ENCODE peak calls at places on chromosomes 4 and X, in nine cellular contexts. One of them, this sample, is unnamed.

GRCh38 chr4:7759635-7760034 is 180.0 kb downstream of the AFAP1 start:
- DNase-seq in activated CD4-positive, CD25-positive, alpha-beta regulatory T cell treated with anti-CD3 and anti-CD28 coated beads, Interleukin-2, amount 50 U/mL, for 72 hours: no peak
- DNase-seq in cerebellar cortex: no peak
- DNase-seq in neural crest cell: no peak
- DNase-seq in NCI-H1417: no peak
- DNase-seq in left colon: no peak
- DNase-seq in H4: no peak
- DNase-seq in fibroblast of the conjunctiva: no peak
- DNase-seq in memory B cell: no peak
- DNase-seq in this sample: no peak

GRCh38 chr4:498328-498919 is 532 bp downstream of the ZNF721 start:
- DNase-seq in activated CD4-positive, CD25-positive, alpha-beta regulatory T cell treated with anti-CD3 and anti-CD28 coated beads, Interleukin-2, amount 50 U/mL, for 72 hours: no peak
- DNase-seq in cerebellar cortex: peak
- DNase-seq in memory B cell: no peak
- DNase-seq in fibroblast of the conjunctiva: no peak
- DNase-seq in left colon: no peak
- DNase-seq in NCI-H1417: peak
- DNase-seq in neural crest cell: no peak
- DNase-seq in H4: no peak
- DNase-seq in this sample: no peak

GRCh38 chr4:123419885-123420743 is 23.5 kb downstream of the SPRY1 start:
- DNase-seq in fibroblast of the conjunctiva: no peak
- DNase-seq in NCI-H1417: peak
- DNase-seq in cerebellar cortex: peak
- DNase-seq in left colon: no peak
- DNase-seq in activated CD4-positive, CD25-positive, alpha-beta regulatory T cell treated with anti-CD3 and anti-CD28 coated beads, Interleukin-2, amount 50 U/mL, for 72 hours: no peak
- DNase-seq in neural crest cell: no peak
- DNase-seq in H4: no peak
- DNase-seq in memory B cell: no peak
- DNase-seq in this sample: no peak

GRCh38 chr4:133245226-133245625 is 96.1 kb downstream of the PCDH10 start:
- DNase-seq in left colon: no peak
- DNase-seq in H4: no peak
- DNase-seq in NCI-H1417: no peak
- DNase-seq in activated CD4-positive, CD25-positive, alpha-beta regulatory T cell treated with anti-CD3 and anti-CD28 coated beads, Interleukin-2, amount 50 U/mL, for 72 hours: no peak
- DNase-seq in memory B cell: no peak
- DNase-seq in neural crest cell: no peak
- DNase-seq in cerebellar cortex: no peak
- DNase-seq in fibroblast of the conjunctiva: no peak
- DNase-seq in this sample: no peak

GRCh38 chr4:102104278-102104677 is 241.0 kb downstream of the SLC39A8 start:
- DNase-seq in cerebellar cortex: no peak
- DNase-seq in NCI-H1417: no peak
- DNase-seq in neural crest cell: no peak
- DNase-seq in activated CD4-positive, CD25-positive, alpha-beta regulatory T cell treated with anti-CD3 and anti-CD28 coated beads, Interleukin-2, amount 50 U/mL, for 72 hours: no peak
- DNase-seq in H4: no peak
- DNase-seq in left colon: no peak
- DNase-seq in memory B cell: no peak
- DNase-seq in fibroblast of the conjunctiva: no peak
- DNase-seq in this sample: no peak

GRCh38 chrX:129549124-129549523 is 9.1 kb downstream of the OCRL start:
- DNase-seq in cerebellar cortex: no peak
- DNase-seq in NCI-H1417: no peak
- DNase-seq in memory B cell: no peak
- DNase-seq in activated CD4-positive, CD25-positive, alpha-beta regulatory T cell treated with anti-CD3 and anti-CD28 coated beads, Interleukin-2, amount 50 U/mL, for 72 hours: no peak
- DNase-seq in left colon: no peak
- DNase-seq in fibroblast of the conjunctiva: no peak
- DNase-seq in neural crest cell: no peak
- DNase-seq in H4: no peak
- DNase-seq in this sample: no peak

GRCh38 chr4:106369456-106370060 is 980 bp upstream of the GIMD1 start:
- DNase-seq in left colon: peak
- DNase-seq in H4: peak
- DNase-seq in neural crest cell: peak
- DNase-seq in fibroblast of the conjunctiva: peak
- DNase-seq in NCI-H1417: peak
- DNase-seq in memory B cell: no peak
- DNase-seq in cerebellar cortex: peak
- DNase-seq in activated CD4-positive, CD25-positive, alpha-beta regulatory T cell treated with anti-CD3 and anti-CD28 coated beads, Interleukin-2, amount 50 U/mL, for 72 hours: no peak
- DNase-seq in this sample: peak

GRCh38 chrX:148416931-148417330 is 83.5 kb upstream of the AFF2 start:
- DNase-seq in memory B cell: no peak
- DNase-seq in activated CD4-positive, CD25-positive, alpha-beta regulatory T cell treated with anti-CD3 and anti-CD28 coated beads, Interleukin-2, amount 50 U/mL, for 72 hours: no peak
- DNase-seq in NCI-H1417: no peak
- DNase-seq in H4: no peak
- DNase-seq in neural crest cell: no peak
- DNase-seq in left colon: no peak
- DNase-seq in cerebellar cortex: no peak
- DNase-seq in fibroblast of the conjunctiva: no peak
- DNase-seq in this sample: no peak

GRCh38 chrX:139126493-139126892 is 404.0 kb upstream of the F9 start:
- DNase-seq in fibroblast of the conjunctiva: no peak
- DNase-seq in H4: peak
- DNase-seq in activated CD4-positive, CD25-positive, alpha-beta regulatory T cell treated with anti-CD3 and anti-CD28 coated beads, Interleukin-2, amount 50 U/mL, for 72 hours: no peak
- DNase-seq in cerebellar cortex: peak
- DNase-seq in memory B cell: no peak
- DNase-seq in left colon: peak
- DNase-seq in NCI-H1417: peak
- DNase-seq in neural crest cell: no peak
- DNase-seq in this sample: no peak

GRCh38 chr4:109207060-109207459 is 95.4 kb downstream of the COL25A1 start:
- DNase-seq in NCI-H1417: peak
- DNase-seq in memory B cell: no peak
- DNase-seq in neural crest cell: no peak
- DNase-seq in left colon: no peak
- DNase-seq in fibroblast of the conjunctiva: peak
- DNase-seq in activated CD4-positive, CD25-positive, alpha-beta regulatory T cell treated with anti-CD3 and anti-CD28 coated beads, Interleukin-2, amount 50 U/mL, for 72 hours: no peak
- DNase-seq in cerebellar cortex: no peak
- DNase-seq in H4: peak
- DNase-seq in this sample: no peak

GRCh38 chr4:90798948-90799347 is 671.8 kb downstream of the CCSER1 start:
- DNase-seq in cerebellar cortex: no peak
- DNase-seq in NCI-H1417: no peak
- DNase-seq in neural crest cell: no peak
- DNase-seq in fibroblast of the conjunctiva: no peak
- DNase-seq in H4: no peak
- DNase-seq in activated CD4-positive, CD25-positive, alpha-beta regulatory T cell treated with anti-CD3 and anti-CD28 coated beads, Interleukin-2, amount 50 U/mL, for 72 hours: no peak
- DNase-seq in memory B cell: no peak
- DNase-seq in left colon: no peak
- DNase-seq in this sample: no peak

GRCh38 chr4:94409947-94410346 is 41.8 kb upstream of the PDLIM5 start:
- DNase-seq in H4: no peak
- DNase-seq in fibroblast of the conjunctiva: no peak
- DNase-seq in NCI-H1417: no peak
- DNase-seq in activated CD4-positive, CD25-positive, alpha-beta regulatory T cell treated with anti-CD3 and anti-CD28 coated beads, Interleukin-2, amount 50 U/mL, for 72 hours: no peak
- DNase-seq in neural crest cell: no peak
- DNase-seq in cerebellar cortex: no peak
- DNase-seq in left colon: no peak
- DNase-seq in memory B cell: no peak
- DNase-seq in this sample: no peak

GRCh38 chrX:132983496-132983895 is 25.1 kb upstream of the HS6ST2 start:
- DNase-seq in neural crest cell: no peak
- DNase-seq in left colon: no peak
- DNase-seq in fibroblast of the conjunctiva: no peak
- DNase-seq in NCI-H1417: no peak
- DNase-seq in memory B cell: no peak
- DNase-seq in activated CD4-positive, CD25-positive, alpha-beta regulatory T cell treated with anti-CD3 and anti-CD28 coated beads, Interleukin-2, amount 50 U/mL, for 72 hours: no peak
- DNase-seq in H4: no peak
- DNase-seq in cerebellar cortex: no peak
- DNase-seq in this sample: no peak

GRCh38 chr4:107853444-107854325 is 29.0 kb downstream of the SGMS2 start:
- DNase-seq in fibroblast of the conjunctiva: no peak
- DNase-seq in memory B cell: no peak
- DNase-seq in cerebellar cortex: no peak
- DNase-seq in neural crest cell: no peak
- DNase-seq in left colon: no peak
- DNase-seq in NCI-H1417: no peak
- DNase-seq in activated CD4-positive, CD25-positive, alpha-beta regulatory T cell treated with anti-CD3 and anti-CD28 coated beads, Interleukin-2, amount 50 U/mL, for 72 hours: no peak
- DNase-seq in H4: no peak
- DNase-seq in this sample: no peak

GRCh38 chr4:121822796-121823504 is 733 bp downstream of the CCNA2 start:
- DNase-seq in left colon: peak
- DNase-seq in fibroblast of the conjunctiva: no peak
- DNase-seq in neural crest cell: peak
- DNase-seq in activated CD4-positive, CD25-positive, alpha-beta regulatory T cell treated with anti-CD3 and anti-CD28 coated beads, Interleukin-2, amount 50 U/mL, for 72 hours: peak
- DNase-seq in NCI-H1417: peak
- DNase-seq in H4: peak
- DNase-seq in memory B cell: no peak
- DNase-seq in cerebellar cortex: peak
- DNase-seq in this sample: no peak

GRCh38 chr4:156560701-156561100 is 410.9 kb downstream of the PDGFC start:
- DNase-seq in NCI-H1417: no peak
- DNase-seq in left colon: no peak
- DNase-seq in fibroblast of the conjunctiva: no peak
- DNase-seq in cerebellar cortex: no peak
- DNase-seq in activated CD4-positive, CD25-positive, alpha-beta regulatory T cell treated with anti-CD3 and anti-CD28 coated beads, Interleukin-2, amount 50 U/mL, for 72 hours: no peak
- DNase-seq in neural crest cell: no peak
- DNase-seq in memory B cell: no peak
- DNase-seq in H4: no peak
- DNase-seq in this sample: no peak

GRCh38 chr4:188707036-188707435 is 567.8 kb downstream of the TRIML1 start:
- DNase-seq in activated CD4-positive, CD25-positive, alpha-beta regulatory T cell treated with anti-CD3 and anti-CD28 coated beads, Interleukin-2, amount 50 U/mL, for 72 hours: no peak
- DNase-seq in neural crest cell: no peak
- DNase-seq in H4: no peak
- DNase-seq in NCI-H1417: no peak
- DNase-seq in fibroblast of the conjunctiva: no peak
- DNase-seq in left colon: no peak
- DNase-seq in cerebellar cortex: no peak
- DNase-seq in memory B cell: no peak
- DNase-seq in this sample: no peak

GRCh38 chr4:180449395-180449956 is 1793.7 kb upstream of the TENM3 start:
- DNase-seq in NCI-H1417: peak
- DNase-seq in H4: peak
- DNase-seq in neural crest cell: no peak
- DNase-seq in activated CD4-positive, CD25-positive, alpha-beta regulatory T cell treated with anti-CD3 and anti-CD28 coated beads, Interleukin-2, amount 50 U/mL, for 72 hours: no peak
- DNase-seq in fibroblast of the conjunctiva: no peak
- DNase-seq in left colon: no peak
- DNase-seq in cerebellar cortex: peak
- DNase-seq in memory B cell: no peak
- DNase-seq in this sample: no peak

GRCh38 chr4:82803746-82804145 is 5.2 kb upstream of the SCD5 start:
- DNase-seq in H4: no peak
- DNase-seq in neural crest cell: no peak
- DNase-seq in NCI-H1417: no peak
- DNase-seq in activated CD4-positive, CD25-positive, alpha-beta regulatory T cell treated with anti-CD3 and anti-CD28 coated beads, Interleukin-2, amount 50 U/mL, for 72 hours: no peak
- DNase-seq in left colon: no peak
- DNase-seq in cerebellar cortex: no peak
- DNase-seq in memory B cell: no peak
- DNase-seq in fibroblast of the conjunctiva: no peak
- DNase-seq in this sample: no peak

GRCh38 chrX:41333994-41334865 is at the start of gene DDX3X:
- DNase-seq in cerebellar cortex: peak
- DNase-seq in NCI-H1417: peak
- DNase-seq in neural crest cell: peak
- DNase-seq in activated CD4-positive, CD25-positive, alpha-beta regulatory T cell treated with anti-CD3 and anti-CD28 coated beads, Interleukin-2, amount 50 U/mL, for 72 hours: peak
- DNase-seq in left colon: peak
- DNase-seq in memory B cell: peak
- DNase-seq in fibroblast of the conjunctiva: peak
- DNase-seq in H4: peak
- DNase-seq in this sample: peak

GRCh38 chrX:13078739-13079444 is 34.5 kb upstream of the FAM9C start:
- DNase-seq in neural crest cell: no peak
- DNase-seq in H4: peak
- DNase-seq in memory B cell: no peak
- DNase-seq in NCI-H1417: no peak
- DNase-seq in cerebellar cortex: no peak
- DNase-seq in activated CD4-positive, CD25-positive, alpha-beta regulatory T cell treated with anti-CD3 and anti-CD28 coated beads, Interleukin-2, amount 50 U/mL, for 72 hours: no peak
- DNase-seq in left colon: peak
- DNase-seq in fibroblast of the conjunctiva: peak
- DNase-seq in this sample: peak

GRCh38 chr4:98506462-98507132 is 151.8 kb downstream of the TSPAN5 start:
- DNase-seq in left colon: no peak
- DNase-seq in H4: no peak
- DNase-seq in NCI-H1417: peak
- DNase-seq in fibroblast of the conjunctiva: no peak
- DNase-seq in activated CD4-positive, CD25-positive, alpha-beta regulatory T cell treated with anti-CD3 and anti-CD28 coated beads, Interleukin-2, amount 50 U/mL, for 72 hours: no peak
- DNase-seq in memory B cell: no peak
- DNase-seq in cerebellar cortex: no peak
- DNase-seq in neural crest cell: peak
- DNase-seq in this sample: no peak

GRCh38 chr4:66872696-66873095 is 672.6 kb downstream of the CENPC start:
- DNase-seq in left colon: no peak
- DNase-seq in H4: no peak
- DNase-seq in cerebellar cortex: no peak
- DNase-seq in activated CD4-positive, CD25-positive, alpha-beta regulatory T cell treated with anti-CD3 and anti-CD28 coated beads, Interleukin-2, amount 50 U/mL, for 72 hours: no peak
- DNase-seq in memory B cell: no peak
- DNase-seq in neural crest cell: no peak
- DNase-seq in fibroblast of the conjunctiva: no peak
- DNase-seq in NCI-H1417: no peak
- DNase-seq in this sample: no peak

GRCh38 chr4:47490550-47490949 is 5.5 kb downstream of the ATP10D start:
- DNase-seq in left colon: no peak
- DNase-seq in memory B cell: no peak
- DNase-seq in NCI-H1417: no peak
- DNase-seq in fibroblast of the conjunctiva: peak
- DNase-seq in cerebellar cortex: peak
- DNase-seq in activated CD4-positive, CD25-positive, alpha-beta regulatory T cell treated with anti-CD3 and anti-CD28 coated beads, Interleukin-2, amount 50 U/mL, for 72 hours: no peak
- DNase-seq in H4: peak
- DNase-seq in neural crest cell: no peak
- DNase-seq in this sample: no peak

GRCh38 chr4:1365271-1366178 is 18.5 kb downstream of the UVSSA start:
- DNase-seq in memory B cell: no peak
- DNase-seq in NCI-H1417: peak
- DNase-seq in left colon: no peak
- DNase-seq in H4: no peak
- DNase-seq in activated CD4-positive, CD25-positive, alpha-beta regulatory T cell treated with anti-CD3 and anti-CD28 coated beads, Interleukin-2, amount 50 U/mL, for 72 hours: no peak
- DNase-seq in neural crest cell: no peak
- DNase-seq in fibroblast of the conjunctiva: no peak
- DNase-seq in cerebellar cortex: no peak
- DNase-seq in this sample: no peak

GRCh38 chr4:52299120-52299519 is 248.0 kb downstream of the SPATA18 start:
- DNase-seq in left colon: no peak
- DNase-seq in NCI-H1417: no peak
- DNase-seq in memory B cell: no peak
- DNase-seq in neural crest cell: no peak
- DNase-seq in cerebellar cortex: peak
- DNase-seq in H4: no peak
- DNase-seq in fibroblast of the conjunctiva: no peak
- DNase-seq in activated CD4-positive, CD25-positive, alpha-beta regulatory T cell treated with anti-CD3 and anti-CD28 coated beads, Interleukin-2, amount 50 U/mL, for 72 hours: no peak
- DNase-seq in this sample: no peak